ENCODE peak calls at places on chromosomes 4 and X, in five cellular contexts. E is foreskin fibroblast, U is Peyer's patch, I is PC-3, H is transverse colon. L is an unnamed sample.

GRCh38 chr4:866761-867390 is 40.9 kb upstream of the CPLX1 start:
- DNase-seq in E (no peak), U (no peak), I (peak), H (no peak), L (no peak)

GRCh38 chr4:178138491-178138890 is 696.3 kb upstream of the AGA start:
- DNase-seq in E (no peak), U (no peak), I (no peak), H (no peak), L (no peak)

GRCh38 chr4:141246243-141246642 is 25.5 kb downstream of the ZNF330 start:
- DNase-seq in E (peak), U (no peak), I (no peak), H (no peak), L (no peak)

GRCh38 chr4:187010052-187010451 is 286.4 kb upstream of the FAT1 start:
- DNase-seq in E (no peak), U (no peak), I (peak), H (no peak), L (no peak)

GRCh38 chr4:98199247-98199646 is 56.0 kb upstream of the STPG2 start:
- DNase-seq in E (no peak), U (no peak), I (no peak), H (no peak), L (no peak)

GRCh38 chr4:58760100-58760499 is 1649.9 kb upstream of the IGFBP7 start:
- DNase-seq in E (no peak), U (no peak), I (peak), H (no peak), L (no peak)

GRCh38 chrX:124232523-124233201 is 99.8 kb upstream of the TEX13D start:
- DNase-seq in E (no peak), U (no peak), I (peak), H (no peak), L (no peak)

GRCh38 chrX:153411255-153411987 is at the start of gene ZFP92:
- DNase-seq in E (no peak), U (peak), I (no peak), H (peak), L (peak)

GRCh38 chrX:95733426-95733825 is 951.2 kb upstream of the DIAPH2 start:
- DNase-seq in E (no peak), U (no peak), I (no peak), H (no peak), L (no peak)

GRCh38 chr4:105234582-105234981 is 87.9 kb downstream of the TET2 start:
- DNase-seq in E (no peak), U (no peak), I (no peak), H (no peak), L (no peak)

GRCh38 chrX:96372313-96373046 is 312.2 kb upstream of the DIAPH2 start:
- DNase-seq in E (peak), U (no peak), I (peak), H (no peak), L (peak)

GRCh38 chr4:111788046-111788642 is 357.1 kb upstream of the FAM241A start:
- DNase-seq in E (no peak), U (no peak), I (no peak), H (no peak), L (no peak)

DNA sequence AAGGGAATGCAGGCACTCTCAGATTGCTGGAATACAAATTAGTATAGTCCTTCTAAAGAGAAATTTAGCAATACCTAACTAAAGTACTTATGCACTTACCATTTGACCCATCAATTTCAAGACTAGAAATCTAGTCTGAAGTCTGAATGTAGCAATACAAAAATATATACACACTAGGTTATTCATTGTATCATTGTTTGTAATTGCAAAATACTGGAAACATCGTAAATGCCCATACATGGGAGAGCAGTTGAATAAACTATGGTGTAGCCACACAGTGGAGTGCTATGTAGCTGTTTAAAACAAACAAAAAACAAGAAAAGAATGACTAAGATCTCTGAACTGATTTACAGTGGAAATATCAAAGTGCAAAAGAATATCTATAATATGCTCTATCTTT is 346.4 kb downstream of the ZNF674 start:
- DNase-seq in E (no peak), U (no peak), I (peak), H (no peak), L (no peak)
- H3K4me3 ChIP-seq in E (no peak), U (no peak), I (no peak), H (no peak), L (no peak)

GRCh38 chrX:75084757-75085156 is 71.3 kb downstream of the ABCB7 start:
- DNase-seq in E (no peak), U (no peak), I (no peak), H (no peak), L (no peak)
- TF ChIP-seq CTCF in E (no peak), U (no peak), I (no peak), H (no peak), L (no peak)

GRCh38 chr4:23728971-23729370 is 160.9 kb downstream of the PPARGC1A start:
- DNase-seq in E (peak), U (no peak), I (no peak), H (no peak), L (no peak)
- H3K4me3 ChIP-seq in E (no peak), U (no peak), I (no peak), H (no peak), L (no peak)

GRCh38 chrX:108134724-108135123 is 43.1 kb downstream of the ATG4A start:
- DNase-seq in E (no peak), U (no peak), I (no peak), H (no peak), L (no peak)
- TF ChIP-seq CTCF in E (no peak), U (no peak), I (peak), H (no peak), L (no peak)

GRCh38 chr4:173722075-173722474 is 192.0 kb upstream of the HAND2 start:
- DNase-seq in E (no peak), U (no peak), I (no peak), H (no peak), L (no peak)
- H3K4me3 ChIP-seq in E (no peak), U (no peak), I (no peak), H (no peak), L (no peak)

GRCh38 chr4:54427826-54428225 is 198.7 kb downstream of the PDGFRA start:
- DNase-seq in E (no peak), U (no peak), I (no peak), H (no peak), L (no peak)

GRCh38 chr4:54428940-54429339 is 199.8 kb downstream of the PDGFRA start:
- DNase-seq in E (no peak), U (no peak), I (no peak), H (no peak), L (no peak)

DNA sequence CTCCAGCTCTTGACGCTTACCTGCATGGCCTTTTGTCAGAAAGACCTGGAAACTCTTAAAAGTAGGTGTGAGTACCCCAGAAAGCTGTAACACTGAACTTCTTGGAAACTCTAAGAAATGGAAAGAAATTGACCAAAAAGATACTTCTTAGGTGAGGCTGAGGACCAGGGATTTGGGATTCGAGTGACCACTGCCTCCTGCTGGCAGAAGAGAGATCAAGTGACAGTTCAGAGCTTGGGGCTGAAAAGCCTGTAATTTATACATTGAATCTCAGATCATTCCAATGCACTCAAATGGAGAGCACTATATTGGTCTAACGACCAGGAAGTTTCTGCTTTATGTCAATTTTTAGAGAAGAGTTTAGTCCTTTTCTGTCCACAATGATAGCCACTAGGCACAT is 204.6 kb downstream of the PDGFRA start:
- DNase-seq in E (peak), U (no peak), I (peak), H (no peak), L (no peak)
- TF ChIP-seq CTCF in E (peak), U (peak), I (peak), H (no peak), L (no peak)

DNA sequence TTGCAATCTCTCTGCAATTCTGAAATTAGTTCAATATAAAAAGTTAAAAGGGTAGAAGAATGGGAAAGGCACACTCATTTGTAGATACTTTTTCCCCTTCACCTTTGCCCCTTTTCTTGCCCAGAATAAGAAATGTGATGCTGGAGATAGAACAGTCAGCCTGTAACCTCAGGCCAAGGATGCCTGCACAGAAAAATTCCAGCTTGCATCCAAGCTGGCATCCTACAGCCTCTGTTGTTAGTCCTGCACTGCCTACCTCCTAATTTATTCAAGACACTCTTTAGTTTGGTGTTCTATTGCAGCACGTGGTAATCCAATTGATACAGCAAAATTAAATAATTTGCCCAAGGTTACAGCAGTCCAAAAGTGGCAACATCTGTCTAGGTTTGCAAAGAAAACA is 9.7 kb upstream of the USO1 start:
- DNase-seq in E (no peak), U (no peak), I (no peak), H (no peak), L (no peak)
- H3K4me3 ChIP-seq in E (peak), U (no peak), I (no peak), H (no peak), L (no peak)

GRCh38 chr4:156974264-156974663 is 2.7 kb upstream of the PDGFC start:
- DNase-seq in E (peak), U (no peak), I (no peak), H (no peak), L (no peak)

GRCh38 chr4:156972370-156972980 is 876 bp upstream of the PDGFC start:
- DNase-seq in E (no peak), U (no peak), I (no peak), H (no peak), L (no peak)

GRCh38 chr4:156970501-156971167 is 965 bp downstream of the PDGFC start:
- DNase-seq in E (peak), U (no peak), I (peak), H (peak), L (peak)

GRCh38 chr4:156971168-156971601 is 414 bp downstream of the PDGFC start:
- DNase-seq in E (no peak), U (no peak), I (no peak), H (peak), L (peak)

DNA sequence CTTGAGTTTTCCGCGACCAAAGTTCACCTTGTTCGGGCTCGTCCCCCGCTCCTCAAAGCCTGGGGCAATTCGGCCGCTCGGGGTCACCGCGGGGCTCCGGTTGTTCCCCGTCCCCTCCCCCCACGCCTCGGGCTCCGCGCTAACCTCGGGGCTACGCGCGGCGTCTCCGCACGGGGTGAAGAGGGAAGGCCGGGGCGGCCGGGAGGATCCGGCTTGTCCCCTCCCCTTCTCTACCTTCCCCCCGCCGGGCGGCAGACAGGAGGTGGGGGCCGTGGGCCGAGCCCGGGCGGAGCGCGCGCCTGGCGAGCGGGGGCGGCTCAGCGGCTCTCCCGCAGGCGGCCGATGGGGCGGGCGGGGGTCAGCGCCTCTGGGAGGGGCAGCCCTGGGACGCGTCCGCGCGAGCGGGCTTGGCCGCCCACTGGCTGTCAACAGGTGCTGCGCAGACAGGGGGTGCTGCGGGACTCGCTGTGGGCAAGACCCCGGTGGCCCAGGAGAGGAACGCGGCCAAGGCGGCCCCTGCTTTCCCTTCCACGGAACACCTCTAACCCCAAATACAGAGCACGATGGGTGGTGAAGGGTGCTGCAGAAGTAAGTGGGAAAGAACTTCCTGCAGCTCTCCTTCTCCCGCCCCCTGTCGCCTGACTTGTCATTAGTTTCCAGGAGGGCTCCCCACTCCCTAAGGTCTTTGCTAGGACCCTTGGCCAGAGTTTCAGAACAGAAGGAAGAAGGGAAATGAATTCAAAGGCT is at the start of gene PDGFC:
- DNase-seq in E (peak), U (no peak), I (peak), H (peak), L (peak)
- TF ChIP-seq CTCF in E (peak), U (peak), I (peak), H (peak), L (no peak)

GRCh38 chrX:148501121-148502066 is 977 bp downstream of the AFF2 start:
- DNase-seq in E (no peak), U (peak), I (no peak), H (no peak), L (no peak)

GRCh38 chrX:148499638-148500427 is 584 bp upstream of the AFF2 start:
- DNase-seq in E (no peak), U (no peak), I (no peak), H (no peak), L (no peak)

GRCh38 chrX:148507413-148507812 is 7.0 kb downstream of the AFF2 start:
- DNase-seq in E (no peak), U (no peak), I (no peak), H (no peak), L (no peak)

GRCh38 chrX:148500428-148501120 is at the start of gene AFF2:
- DNase-seq in E (peak), U (peak), I (no peak), H (no peak), L (peak)

GRCh38 chrX:148504412-148504950 is 4.1 kb downstream of the AFF2 start:
- DNase-seq in E (no peak), U (no peak), I (no peak), H (no peak), L (peak)
- H3K4me3 ChIP-seq in E (no peak), U (no peak), I (no peak), H (no peak), L (no peak)